ENCODE peak calls at places on chromosomes 4 and X, in eight cellular contexts. X is tibial nerve, S is K562, Q is stomach, R is H54, B is GM12878, W is A549, V is lower leg skin. Z is an unnamed sample.

GRCh38 chr4:72631296-72631695 is 62.3 kb upstream of the ADAMTS3 start:
- DNase-seq in B (no peak), Q (no peak), S (peak; percentile 10), W (no peak), R (peak; percentile 11), V (no peak), X (peak; percentile 66), Z (peak; percentile 53)

GRCh38 chrX:97984641-97985040 is 1100.9 kb downstream of the RPA4 start:
- DNase-seq in S (no peak), V (no peak), X (no peak), Q (no peak), W (no peak), R (no peak), B (no peak), Z (no peak)

GRCh38 chr4:4270529-4270928 is 19.4 kb downstream of the LYAR start:
- DNase-seq in Q (no peak), W (no peak), X (no peak), R (no peak), V (no peak), B (no peak), S (no peak), Z (no peak)

GRCh38 chrX:87017210-87017609 is 500.4 kb upstream of the KLHL4 start:
- DNase-seq in X (no peak), B (no peak), V (no peak), S (no peak), R (no peak), Q (no peak), W (no peak), Z (no peak)

GRCh38 chr4:32462944-32463343 is 1742.8 kb downstream of the PCDH7 start:
- DNase-seq in R (no peak), V (no peak), S (peak; percentile 2), X (no peak), B (no peak), Q (no peak), W (no peak), Z (no peak)

GRCh38 chr4:17894421-17894820 is 83.6 kb downstream of the NCAPG start:
- DNase-seq in W (no peak), S (no peak), X (no peak), Q (no peak), R (no peak), B (no peak), V (no peak), Z (no peak)

GRCh38 chrX:2220296-2220695 is 280.5 kb downstream of the DHRSX start:
- DNase-seq in W (no peak), R (no peak), Q (no peak), S (no peak), B (no peak), V (no peak), X (no peak), Z (no peak)

GRCh38 chr4:110454456-110454855 is 21.5 kb upstream of the ENPEP start:
- DNase-seq in X (no peak), Q (no peak), V (no peak), S (no peak), R (no peak), B (no peak), W (no peak), Z (no peak)

GRCh38 chr4:15781427-15782095 is 3.4 kb downstream of the CD38 start:
- DNase-seq in S (no peak), B (peak; percentile 68), V (no peak), Q (no peak), X (no peak), W (no peak), R (no peak), Z (no peak)

GRCh38 chr4:140943486-140943885 is 187.3 kb upstream of the TBC1D9 start:
- DNase-seq in B (no peak), R (no peak), X (no peak), S (no peak), W (no peak), Q (no peak), V (no peak), Z (no peak)

GRCh38 chrX:133290076-133290475 is 71.9 kb upstream of the TFDP3 start:
- DNase-seq in X (no peak), W (no peak), S (no peak), V (no peak), Q (no peak), R (no peak), B (no peak), Z (no peak)

GRCh38 chrX:25020391-25021131 is 4.8 kb upstream of the ARX start:
- DNase-seq in B (no peak), X (no peak), Q (no peak), S (peak; percentile 43), R (peak; percentile 54), W (peak; percentile 80), V (no peak), Z (no peak)

GRCh38 chr4:1375051-1375721 is 28.2 kb downstream of the UVSSA start:
- DNase-seq in S (no peak), W (no peak), B (no peak), V (no peak), R (no peak), X (no peak), Q (no peak), Z (no peak)

GRCh38 chrX:48913605-48914366 is 2.3 kb upstream of the SLC35A2 start:
- DNase-seq in B (no peak), R (no peak), Q (no peak), X (no peak), V (no peak), W (no peak), S (no peak), Z (no peak)
- TF ChIP-seq POLR2A in B (peak; percentile 44), R (no peak), Q (no peak), X (no peak), V (no peak), W (no peak), S (no peak), Z (no peak)

DNA sequence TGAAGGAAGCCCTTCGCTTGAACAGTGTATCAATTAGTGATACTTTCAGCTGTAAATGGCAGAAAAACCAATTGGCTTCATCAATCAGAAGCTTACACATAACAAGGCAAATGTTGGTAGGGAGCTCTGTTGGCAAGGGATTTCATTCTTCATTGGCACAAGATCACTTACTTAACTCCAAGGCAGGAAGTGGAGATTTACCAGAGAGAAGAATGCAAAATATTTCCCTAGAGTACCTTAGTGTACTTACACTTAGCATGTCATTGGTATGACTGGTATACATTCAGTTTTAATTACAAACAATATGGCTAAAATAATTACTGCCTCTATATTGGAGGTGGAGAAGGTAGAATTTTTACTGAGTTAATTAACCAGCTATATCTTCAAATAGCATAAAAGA is 545.0 kb downstream of the GABRG1 start:
- DNase-seq in R (no peak), Q (no peak), S (no peak), V (no peak), X (no peak), W (no peak), B (no peak), Z (no peak)
- TF ChIP-seq POLR2A in R (no peak), Q (no peak), S (no peak), V (no peak), X (no peak), W (no peak), B (no peak), Z (no peak)

GRCh38 chr4:8268211-8268610 is 1.3 kb upstream of the HTRA3 start:
- DNase-seq in Q (no peak), V (no peak), X (no peak), S (no peak), B (no peak), W (no peak), R (no peak), Z (no peak)

GRCh38 chr4:8268901-8269534 is 536 bp upstream of the HTRA3 start:
- DNase-seq in Q (no peak), R (no peak), V (no peak), B (no peak), S (no peak), X (no peak), W (no peak), Z (no peak)

GRCh38 chr4:8270912-8271815 is 1.6 kb downstream of the HTRA3 start:
- DNase-seq in X (no peak), W (no peak), V (no peak), S (no peak), R (no peak), Q (no peak), B (no peak), Z (no peak)

GRCh38 chr4:8270418-8270771 is 841 bp downstream of the HTRA3 start:
- DNase-seq in W (no peak), B (no peak), X (no peak), S (no peak), V (no peak), Q (no peak), R (no peak), Z (no peak)

DNA sequence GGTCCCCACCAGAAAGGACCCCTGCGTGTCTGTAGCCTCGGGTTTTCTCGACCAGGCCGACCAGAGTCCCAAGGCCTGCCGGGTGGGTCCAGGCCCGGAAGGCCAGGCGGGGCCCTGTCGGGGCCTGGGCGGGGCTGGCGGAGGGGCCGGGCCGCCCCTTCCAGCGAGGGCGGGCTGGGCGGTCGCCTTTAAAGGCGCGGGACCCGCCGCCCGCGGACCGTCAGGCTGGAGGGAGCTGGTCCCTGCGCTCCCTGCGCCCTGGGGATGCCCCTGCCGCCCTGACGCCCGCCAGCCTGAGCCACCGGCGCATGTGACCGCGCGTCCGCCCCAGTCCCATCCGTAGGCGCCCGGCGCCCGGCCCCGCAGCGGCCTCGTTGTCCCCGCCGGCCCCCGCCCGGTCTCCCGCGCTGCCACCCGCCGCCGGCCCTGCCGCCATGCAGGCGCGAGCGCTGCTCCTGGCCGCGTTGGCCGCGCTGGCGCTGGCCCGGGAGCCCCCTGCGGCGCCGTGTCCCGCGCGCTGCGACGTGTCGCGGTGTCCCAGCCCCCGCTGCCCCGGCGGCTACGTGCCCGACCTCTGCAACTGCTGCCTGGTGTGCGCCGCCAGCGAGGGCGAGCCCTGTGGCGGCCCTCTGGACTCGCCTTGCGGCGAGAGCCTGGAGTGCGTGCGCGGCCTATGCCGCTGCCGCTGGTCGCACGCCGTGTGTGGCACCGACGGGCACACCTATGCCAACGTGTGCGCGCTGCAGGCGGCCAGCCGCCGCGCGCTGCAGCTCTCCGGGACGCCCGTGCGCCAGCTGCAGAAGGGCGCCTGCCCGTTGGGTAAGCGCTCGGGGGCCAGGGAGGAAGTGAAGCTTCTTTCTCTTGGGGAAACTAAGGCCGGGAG is at the start of gene HTRA3:
- DNase-seq in V (no peak), Q (peak; percentile 28), S (no peak), X (no peak), B (no peak), R (no peak), W (no peak), Z (peak; percentile 44)
- TF ChIP-seq POLR2A in V (no peak), Q (no peak), S (no peak), X (peak; percentile 63), B (no peak), R (peak; percentile 88), W (peak; percentile 45), Z (peak; percentile 90)

DNA sequence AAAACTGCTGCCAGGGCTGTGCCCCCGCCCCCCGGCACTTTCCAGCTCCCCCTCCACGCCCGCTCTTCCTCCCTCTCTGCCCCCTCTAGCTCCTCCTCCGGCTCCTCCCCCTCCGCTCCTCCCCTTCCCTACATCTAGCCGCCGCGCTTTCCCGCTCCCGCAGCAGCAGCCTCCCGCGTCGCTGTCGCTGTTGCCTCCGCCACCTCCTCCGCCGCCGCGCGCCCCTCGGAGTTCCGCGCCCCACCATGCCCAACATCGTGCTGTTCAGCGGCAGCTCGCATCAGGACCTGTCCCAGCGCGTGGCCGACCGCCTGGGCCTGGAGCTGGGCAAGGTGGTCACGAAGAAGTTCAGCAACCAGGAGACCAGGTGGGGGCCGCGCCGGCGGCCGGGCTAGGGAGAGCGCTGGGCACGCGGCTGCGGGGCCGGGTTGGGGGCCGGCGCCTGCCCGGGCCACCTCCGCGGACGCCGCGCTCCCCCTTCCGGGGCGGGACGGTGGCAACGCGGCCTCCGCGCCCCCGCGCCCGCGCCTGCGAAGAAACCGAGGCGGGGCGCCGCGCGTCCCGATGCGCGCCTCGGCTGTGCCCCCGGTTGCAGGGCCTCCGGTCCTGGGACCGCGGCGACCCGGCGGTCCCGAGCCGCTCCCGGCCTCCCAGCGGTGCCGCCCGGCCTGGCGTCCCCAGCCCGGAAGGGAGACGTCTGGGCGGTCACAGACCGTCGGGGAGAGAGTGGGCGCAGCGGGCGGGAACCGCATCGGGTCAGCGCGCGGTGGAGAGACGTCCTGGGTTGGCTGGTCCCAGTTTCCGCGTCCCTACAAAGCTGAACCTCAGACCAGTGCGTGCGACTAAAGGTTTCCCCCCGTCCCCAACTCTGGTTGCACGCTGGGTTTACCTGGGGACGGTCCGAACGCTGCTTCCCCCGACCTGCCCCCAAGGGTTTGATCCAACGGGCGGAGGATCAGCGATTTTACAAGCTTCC is at the start of gene PRPS2:
- DNase-seq in S (peak; percentile 82), R (peak; percentile 37), X (peak; percentile 56), W (peak; percentile 76), V (peak; percentile 53), B (no peak), Q (peak; percentile 69), Z (peak; percentile 72)
- TF ChIP-seq POLR2A in S (peak; percentile 85), R (peak; percentile 86), X (peak; percentile 57), W (peak; percentile 76), V (no peak), B (peak; percentile 87), Q (no peak), Z (no peak)

Z was measured in uterus.